ENCODE peak calls at places on chromosomes 11 and 22, in five cellular contexts. One of them, this sample, is unnamed.

GRCh38 chr22:41725510-41726110 is 26.3 kb downstream of the MEI1 start:
- DNase-seq in hepatocyte: peak; percentile 11
- DNase-seq in effector memory CD4-positive, alpha-beta T cell: no peak
- DNase-seq in colonic mucosa: no peak
- DNase-seq in IMR-90: peak; percentile 12
- DNase-seq in this sample: no peak

GRCh38 chr11:103897156-103897555 is 139.3 kb upstream of the DDI1 start:
- DNase-seq in hepatocyte: no peak
- DNase-seq in effector memory CD4-positive, alpha-beta T cell: no peak
- DNase-seq in colonic mucosa: no peak
- DNase-seq in IMR-90: peak; percentile 35
- DNase-seq in this sample: no peak

GRCh38 chr11:121199516-121199915 is 93.1 kb upstream of the SC5D start:
- DNase-seq in hepatocyte: peak; percentile 70
- DNase-seq in effector memory CD4-positive, alpha-beta T cell: no peak
- DNase-seq in colonic mucosa: no peak
- DNase-seq in IMR-90: no peak
- DNase-seq in this sample: no peak

GRCh38 chr11:44101098-44101497 is 5.6 kb downstream of the EXT2 start:
- DNase-seq in hepatocyte: no peak
- DNase-seq in effector memory CD4-positive, alpha-beta T cell: no peak
- DNase-seq in colonic mucosa: no peak
- DNase-seq in IMR-90: no peak
- DNase-seq in this sample: no peak

GRCh38 chr11:69894126-69895047 is 75.2 kb upstream of the FGF3 start:
- DNase-seq in hepatocyte: no peak
- DNase-seq in effector memory CD4-positive, alpha-beta T cell: no peak
- DNase-seq in colonic mucosa: no peak
- DNase-seq in IMR-90: peak; percentile 77
- DNase-seq in this sample: no peak

GRCh38 chr22:23591203-23591791 is 11.2 kb upstream of the IGLL1 start:
- DNase-seq in hepatocyte: peak; percentile 82
- DNase-seq in effector memory CD4-positive, alpha-beta T cell: no peak
- DNase-seq in colonic mucosa: peak; percentile 55
- DNase-seq in IMR-90: peak; percentile 54
- DNase-seq in this sample: peak; percentile 24

GRCh38 chr11:111762981-111763643 is 3.1 kb downstream of the PPP2R1B start:
- DNase-seq in hepatocyte: no peak
- DNase-seq in effector memory CD4-positive, alpha-beta T cell: no peak
- DNase-seq in colonic mucosa: no peak
- DNase-seq in IMR-90: peak; percentile 20
- DNase-seq in this sample: no peak

GRCh38 chr22:23182289-23183106 is 2.2 kb downstream of the BCR start:
- DNase-seq in hepatocyte: peak; percentile 56
- DNase-seq in effector memory CD4-positive, alpha-beta T cell: no peak
- DNase-seq in colonic mucosa: peak; percentile 42
- DNase-seq in IMR-90: peak; percentile 19
- DNase-seq in this sample: no peak

GRCh38 chr11:115409691-115410220 is 94.5 kb downstream of the CADM1 start:
- DNase-seq in hepatocyte: peak; percentile 65
- DNase-seq in effector memory CD4-positive, alpha-beta T cell: no peak
- DNase-seq in colonic mucosa: peak; percentile 24
- DNase-seq in IMR-90: peak; percentile 48
- DNase-seq in this sample: no peak

GRCh38 chr22:19620742-19621371 is 93.4 kb upstream of the SEPTIN5 start:
- DNase-seq in hepatocyte: no peak
- DNase-seq in effector memory CD4-positive, alpha-beta T cell: no peak
- DNase-seq in colonic mucosa: no peak
- DNase-seq in IMR-90: no peak
- DNase-seq in this sample: no peak

GRCh38 chr11:11569936-11570491 is 51.8 kb downstream of the GALNT18 start:
- DNase-seq in hepatocyte: peak; percentile 39
- DNase-seq in effector memory CD4-positive, alpha-beta T cell: no peak
- DNase-seq in colonic mucosa: peak; percentile 45
- DNase-seq in IMR-90: no peak
- DNase-seq in this sample: peak; percentile 54

DNA sequence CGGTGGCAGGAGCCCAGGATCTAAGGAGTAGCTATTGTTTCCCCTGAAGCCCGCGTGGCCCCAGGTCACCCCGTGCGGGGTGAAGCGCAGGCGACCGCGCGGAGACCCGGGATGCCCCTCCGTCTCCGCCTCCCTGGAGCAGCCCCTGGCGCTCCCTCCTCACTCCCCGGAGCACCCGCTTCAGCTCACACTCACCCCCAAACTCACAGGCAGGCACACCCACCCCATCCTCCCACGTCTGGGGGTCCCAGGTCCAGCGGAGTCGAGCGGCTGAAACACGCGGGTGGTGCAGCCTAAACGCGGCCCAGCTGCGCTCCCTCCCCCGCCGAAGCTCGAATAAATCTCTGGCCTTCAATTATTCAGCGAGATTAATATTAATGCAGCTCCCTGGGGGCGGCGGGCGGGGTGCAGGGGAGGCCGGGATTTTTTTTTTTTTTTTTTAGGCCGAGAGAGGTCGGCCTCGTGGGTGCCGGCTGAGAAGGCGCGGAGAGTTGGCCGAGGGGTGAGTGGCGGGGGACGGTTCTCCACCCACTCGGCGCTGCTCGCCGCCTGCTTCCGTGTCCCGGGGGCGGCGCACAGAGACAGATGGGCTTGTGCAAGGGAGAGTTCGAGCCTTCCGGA is 465 bp upstream of the SLC1A2 start:
- DNase-seq in hepatocyte: no peak
- DNase-seq in effector memory CD4-positive, alpha-beta T cell: no peak
- DNase-seq in colonic mucosa: no peak
- DNase-seq in IMR-90: no peak
- DNase-seq in this sample: no peak
- H3K4me3 ChIP-seq in hepatocyte: peak overlapping the region; percentile 36
- H3K4me3 ChIP-seq in effector memory CD4-positive, alpha-beta T cell: peak overlapping the region; percentile 22
- H3K4me3 ChIP-seq in colonic mucosa: peak overlapping the region; percentile 26
- H3K4me3 ChIP-seq in IMR-90: peak overlapping the region; percentile 48
- H3K4me3 ChIP-seq in this sample: peak overlapping the region; percentile 23

DNA sequence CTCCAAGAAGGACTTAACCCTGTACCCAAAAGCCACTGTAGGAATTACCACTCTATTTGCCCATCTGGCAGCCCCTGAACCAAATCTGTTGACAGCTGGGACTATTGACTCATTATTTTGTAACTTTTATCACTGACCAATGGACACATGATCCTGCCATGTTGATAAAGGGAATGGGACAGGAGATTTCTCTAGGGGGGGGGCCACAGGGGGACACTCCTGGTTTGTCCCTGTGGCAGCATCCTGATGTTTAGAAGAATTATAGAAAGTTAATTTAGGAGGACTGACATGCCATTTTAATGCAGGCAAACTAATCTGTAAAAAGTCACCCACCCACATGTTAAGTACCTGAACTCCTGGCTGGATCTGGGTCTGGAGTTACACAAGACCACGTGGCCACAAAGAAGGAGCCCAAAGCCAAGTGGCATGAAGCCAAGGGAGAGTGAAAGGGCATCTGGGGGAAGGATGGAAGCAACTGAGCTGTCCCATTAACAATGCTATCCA is 558.1 kb downstream of the ETS1 start:
- DNase-seq in hepatocyte: no peak
- DNase-seq in effector memory CD4-positive, alpha-beta T cell: no peak
- DNase-seq in colonic mucosa: no peak
- DNase-seq in IMR-90: no peak
- DNase-seq in this sample: no peak
- H3K4me1 ChIP-seq in hepatocyte: peaks cover 4% of the 10 kb centered on the region
- H3K4me1 ChIP-seq in effector memory CD4-positive, alpha-beta T cell: no peaks in the 10 kb centered on the region
- H3K4me1 ChIP-seq in colonic mucosa: no peaks in the 10 kb centered on the region
- H3K4me1 ChIP-seq in IMR-90: peaks cover 6% of the 10 kb centered on the region
- H3K4me1 ChIP-seq in this sample: no peaks in the 10 kb centered on the region

DNA sequence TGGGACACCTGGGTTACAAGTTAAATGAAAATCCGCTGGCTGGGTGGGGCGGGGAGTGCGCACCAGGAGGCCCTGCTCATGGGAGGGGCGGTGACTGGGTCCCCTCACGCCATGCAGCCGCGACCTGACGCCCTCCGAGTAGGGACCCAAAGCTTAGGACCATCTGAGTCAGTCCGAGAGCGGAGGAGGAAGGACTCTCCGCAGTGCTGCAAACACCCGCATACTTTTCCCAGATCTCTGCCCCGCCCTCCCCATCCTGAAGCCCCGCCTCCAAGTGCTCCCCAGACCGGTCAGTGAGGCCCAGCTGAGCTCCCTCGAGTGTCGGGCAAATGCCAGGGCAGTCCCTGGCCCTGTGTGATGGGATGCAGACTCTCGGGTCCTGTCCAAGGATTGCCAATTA is 6.6 kb upstream of the FLI1 start:
- DNase-seq in hepatocyte: no peak
- DNase-seq in effector memory CD4-positive, alpha-beta T cell: no peak
- DNase-seq in colonic mucosa: peak; percentile 46
- DNase-seq in IMR-90: no peak
- DNase-seq in this sample: no peak
- H3K4me3 ChIP-seq in hepatocyte: no peak overlapping the region
- H3K4me3 ChIP-seq in effector memory CD4-positive, alpha-beta T cell: peak overlapping the region; percentile 65
- H3K4me3 ChIP-seq in colonic mucosa: peak overlapping the region; percentile 32
- H3K4me3 ChIP-seq in IMR-90: peak overlapping the region; percentile 10
- H3K4me3 ChIP-seq in this sample: peak overlapping the region; percentile 37

GRCh38 chr11:7907121-7907520 is 23.9 kb downstream of the OR10A6 start:
- DNase-seq in hepatocyte: no peak
- DNase-seq in effector memory CD4-positive, alpha-beta T cell: no peak
- DNase-seq in colonic mucosa: no peak
- DNase-seq in IMR-90: no peak
- DNase-seq in this sample: no peak
- H3K4me1 ChIP-seq in hepatocyte: peaks cover 29% of the 10 kb centered on the region
- H3K4me1 ChIP-seq in effector memory CD4-positive, alpha-beta T cell: no peaks in the 10 kb centered on the region
- H3K4me1 ChIP-seq in colonic mucosa: no peaks in the 10 kb centered on the region
- H3K4me1 ChIP-seq in IMR-90: peaks cover 9% of the 10 kb centered on the region
- H3K4me1 ChIP-seq in this sample: no peaks in the 10 kb centered on the region

DNA sequence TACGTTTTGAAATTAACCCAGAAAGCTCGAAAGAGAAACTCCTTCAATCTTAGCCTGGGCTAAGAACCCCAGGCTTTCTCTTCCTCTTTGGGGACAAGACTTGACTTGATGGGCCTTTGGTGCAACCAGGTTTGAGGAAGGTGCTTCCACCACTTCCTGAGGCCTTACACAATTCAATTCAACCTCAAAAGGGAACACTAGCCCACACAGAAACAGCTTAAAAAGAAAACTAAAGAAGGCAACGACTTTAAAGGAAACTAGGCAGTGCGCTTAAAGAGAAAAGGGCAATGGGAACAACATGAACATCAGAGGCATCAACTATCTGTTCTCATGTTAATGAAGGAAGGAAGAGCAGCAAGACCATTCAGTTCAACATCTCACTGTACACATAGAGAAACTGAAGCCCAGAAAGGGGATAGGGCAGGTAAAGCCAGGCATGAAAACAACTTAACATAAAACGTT is 24.8 kb downstream of the PAK1 start:
- DNase-seq in hepatocyte: no peak
- DNase-seq in effector memory CD4-positive, alpha-beta T cell: no peak
- DNase-seq in colonic mucosa: no peak
- DNase-seq in IMR-90: no peak
- DNase-seq in this sample: no peak
- H3K4me3 ChIP-seq in hepatocyte: no peak overlapping the region
- H3K4me3 ChIP-seq in effector memory CD4-positive, alpha-beta T cell: no peak overlapping the region
- H3K4me3 ChIP-seq in colonic mucosa: no peak overlapping the region
- H3K4me3 ChIP-seq in IMR-90: no peak overlapping the region
- H3K4me3 ChIP-seq in this sample: no peak overlapping the region

GRCh38 chr22:29871684-29872083 is 11.3 kb upstream of the MTMR3 start:
- DNase-seq in hepatocyte: peak; percentile 45
- DNase-seq in effector memory CD4-positive, alpha-beta T cell: no peak
- DNase-seq in colonic mucosa: no peak
- DNase-seq in IMR-90: no peak
- DNase-seq in this sample: no peak

GRCh38 chr22:29872145-29872893 is 10.7 kb upstream of the MTMR3 start:
- DNase-seq in hepatocyte: no peak
- DNase-seq in effector memory CD4-positive, alpha-beta T cell: no peak
- DNase-seq in colonic mucosa: no peak
- DNase-seq in IMR-90: no peak
- DNase-seq in this sample: no peak

GRCh38 chr22:29867260-29867659 is 15.7 kb upstream of the MTMR3 start:
- DNase-seq in hepatocyte: no peak
- DNase-seq in effector memory CD4-positive, alpha-beta T cell: no peak
- DNase-seq in colonic mucosa: no peak
- DNase-seq in IMR-90: no peak
- DNase-seq in this sample: no peak

GRCh38 chr22:29872989-29873388 is 10.0 kb upstream of the MTMR3 start:
- DNase-seq in hepatocyte: no peak
- DNase-seq in effector memory CD4-positive, alpha-beta T cell: no peak
- DNase-seq in colonic mucosa: no peak
- DNase-seq in IMR-90: no peak
- DNase-seq in this sample: no peak

GRCh38 chr22:29870574-29870973 is 12.4 kb upstream of the MTMR3 start:
- DNase-seq in hepatocyte: no peak
- DNase-seq in effector memory CD4-positive, alpha-beta T cell: no peak
- DNase-seq in colonic mucosa: no peak
- DNase-seq in IMR-90: no peak
- DNase-seq in this sample: no peak
- H3K4me1 ChIP-seq in hepatocyte: peaks cover 2% of the 10 kb centered on the region
- H3K4me1 ChIP-seq in effector memory CD4-positive, alpha-beta T cell: no peaks in the 10 kb centered on the region
- H3K4me1 ChIP-seq in colonic mucosa: no peaks in the 10 kb centered on the region
- H3K4me1 ChIP-seq in IMR-90: peaks cover 2% of the 10 kb centered on the region
- H3K4me1 ChIP-seq in this sample: no peaks in the 10 kb centered on the region

GRCh38 chr11:62575156-62575555 is 1.5 kb upstream of the EEF1G start:
- DNase-seq in hepatocyte: no peak
- DNase-seq in effector memory CD4-positive, alpha-beta T cell: no peak
- DNase-seq in colonic mucosa: peak; percentile 65
- DNase-seq in IMR-90: no peak
- DNase-seq in this sample: no peak

GRCh38 chr11:62573592-62574362 is at the start of gene EEF1G:
- DNase-seq in hepatocyte: peak; percentile 100
- DNase-seq in effector memory CD4-positive, alpha-beta T cell: peak; percentile 96
- DNase-seq in colonic mucosa: peak; percentile 99
- DNase-seq in IMR-90: peak; percentile 100
- DNase-seq in this sample: peak; percentile 96

GRCh38 chr11:62577046-62577708 is 3.5 kb upstream of the EEF1G start:
- DNase-seq in hepatocyte: no peak
- DNase-seq in effector memory CD4-positive, alpha-beta T cell: no peak
- DNase-seq in colonic mucosa: no peak
- DNase-seq in IMR-90: peak; percentile 26
- DNase-seq in this sample: no peak

GRCh38 chr11:62574363-62575057 is 819 bp upstream of the EEF1G start:
- DNase-seq in hepatocyte: peak; percentile 44
- DNase-seq in effector memory CD4-positive, alpha-beta T cell: no peak
- DNase-seq in colonic mucosa: peak; percentile 50
- DNase-seq in IMR-90: peak; percentile 29
- DNase-seq in this sample: no peak

GRCh38 chr11:62575837-62576236 is 2.1 kb upstream of the EEF1G start:
- DNase-seq in hepatocyte: no peak
- DNase-seq in effector memory CD4-positive, alpha-beta T cell: no peak
- DNase-seq in colonic mucosa: no peak
- DNase-seq in IMR-90: no peak
- DNase-seq in this sample: no peak
- H3K4me3 ChIP-seq in hepatocyte: no peak overlapping the region
- H3K4me3 ChIP-seq in effector memory CD4-positive, alpha-beta T cell: no peak overlapping the region
- H3K4me3 ChIP-seq in colonic mucosa: no peak overlapping the region
- H3K4me3 ChIP-seq in IMR-90: no peak overlapping the region
- H3K4me3 ChIP-seq in this sample: no peak overlapping the region

GRCh38 chr11:30452114-30452513 is 129.2 kb downstream of the ARL14EP start:
- DNase-seq in hepatocyte: no peak
- DNase-seq in effector memory CD4-positive, alpha-beta T cell: no peak
- DNase-seq in colonic mucosa: no peak
- DNase-seq in IMR-90: no peak
- DNase-seq in this sample: no peak

GRCh38 chr11:30445056-30445455 is 122.2 kb downstream of the ARL14EP start:
- DNase-seq in hepatocyte: peak; percentile 45
- DNase-seq in effector memory CD4-positive, alpha-beta T cell: no peak
- DNase-seq in colonic mucosa: no peak
- DNase-seq in IMR-90: no peak
- DNase-seq in this sample: no peak

GRCh38 chr11:30451642-30452041 is 128.7 kb downstream of the ARL14EP start:
- DNase-seq in hepatocyte: no peak
- DNase-seq in effector memory CD4-positive, alpha-beta T cell: no peak
- DNase-seq in colonic mucosa: no peak
- DNase-seq in IMR-90: no peak
- DNase-seq in this sample: no peak

GRCh38 chr11:30451167-30451566 is 128.3 kb downstream of the ARL14EP start:
- DNase-seq in hepatocyte: no peak
- DNase-seq in effector memory CD4-positive, alpha-beta T cell: no peak
- DNase-seq in colonic mucosa: no peak
- DNase-seq in IMR-90: no peak
- DNase-seq in this sample: no peak

GRCh38 chr11:30447246-30447645 is 124.3 kb downstream of the ARL14EP start:
- DNase-seq in hepatocyte: no peak
- DNase-seq in effector memory CD4-positive, alpha-beta T cell: no peak
- DNase-seq in colonic mucosa: no peak
- DNase-seq in IMR-90: no peak
- DNase-seq in this sample: no peak
- H3K4me1 ChIP-seq in hepatocyte: peaks cover 6% of the 10 kb centered on the region
- H3K4me1 ChIP-seq in effector memory CD4-positive, alpha-beta T cell: no peaks in the 10 kb centered on the region
- H3K4me1 ChIP-seq in colonic mucosa: no peaks in the 10 kb centered on the region
- H3K4me1 ChIP-seq in IMR-90: no peaks in the 10 kb centered on the region
- H3K4me1 ChIP-seq in this sample: peaks cover 5% of the 10 kb centered on the region